ENCODE peak calls at places on chromosome 12, in five cellular contexts. P, Y, A, E and C are unnamed samples.

GRCh38 chr12:116492703-116493324 is 66.4 kb upstream of the MAP1LC3B2 start:
- DNase-seq in A (no peak), P (no peak), E (no peak), Y (peak; percentile 83), C (no peak)

GRCh38 chr12:117936722-117937484 is 31.9 kb downstream of the KSR2 start:
- DNase-seq in Y (no peak), A (no peak), P (no peak), E (no peak), C (no peak)

GRCh38 chr12:29533815-29534489 is 36.5 kb upstream of the OVCH1 start:
- DNase-seq in P (no peak), A (no peak), Y (no peak), E (no peak), C (no peak)

GRCh38 chr12:95796982-95797289 is 6.4 kb upstream of the NTN4 start:
- DNase-seq in E (no peak), A (no peak), Y (no peak), P (no peak), C (no peak)

GRCh38 chr12:102891756-102892155 is 25.3 kb downstream of the PAH start:
- DNase-seq in P (no peak), E (no peak), A (no peak), Y (no peak), C (no peak)

GRCh38 chr12:105455250-105455649 is 124.8 kb downstream of the C12orf75 start:
- DNase-seq in A (no peak), P (no peak), Y (no peak), E (no peak), C (no peak)

GRCh38 chr12:6963016-6963731 is 7.3 kb downstream of the PHB2 start:
- DNase-seq in Y (no peak), A (no peak), P (peak; percentile 17), E (no peak), C (no peak)

GRCh38 chr12:107322063-107322462 is 228.7 kb upstream of the CRY1 start:
- DNase-seq in Y (no peak), E (no peak), P (no peak), A (no peak), C (no peak)

GRCh38 chr12:107242189-107242588 is 148.8 kb upstream of the CRY1 start:
- DNase-seq in E (no peak), P (no peak), A (peak; percentile 31), Y (no peak), C (no peak)

GRCh38 chr12:124082676-124083075 is 109.7 kb downstream of the ZNF664 start:
- DNase-seq in P (no peak), A (no peak), E (no peak), Y (no peak), C (no peak)

GRCh38 chr12:118376089-118377004 is at the start of gene SUDS3:
- DNase-seq in A (peak; percentile 95), Y (peak; percentile 61), P (peak; percentile 93), E (peak; percentile 93), C (peak; percentile 97)

GRCh38 chr12:102061096-102061555 is 665 bp downstream of the WASHC3 start:
- DNase-seq in A (no peak), Y (no peak), E (no peak), P (no peak), C (no peak)

GRCh38 chr12:93178154-93178878 is 199.4 kb upstream of the NUDT4 start:
- DNase-seq in P (no peak), E (no peak), A (no peak), Y (no peak), C (no peak)

GRCh38 chr12:67630373-67631088 is 18.0 kb upstream of the DYRK2 start:
- DNase-seq in Y (no peak), P (no peak), A (peak; percentile 6), E (peak; percentile 15), C (peak; percentile 42)

GRCh38 chr12:107091381-107091780 is 2.0 kb downstream of the CRY1 start:
- DNase-seq in Y (peak; percentile 59), A (no peak), E (peak; percentile 28), P (no peak), C (no peak)

GRCh38 chr12:123024819-123025391 is 44.4 kb downstream of the ARL6IP4 start:
- DNase-seq in A (no peak), Y (peak; percentile 40), E (no peak), P (no peak), C (no peak)

GRCh38 chr12:13165578-13166120 is 30.9 kb upstream of the EMP1 start:
- DNase-seq in E (peak; percentile 54), Y (peak; percentile 43), P (peak; percentile 54), A (no peak), C (no peak)

GRCh38 chr12:60760965-60761364 is 1165.1 kb downstream of the SLC16A7 start:
- DNase-seq in A (no peak), E (no peak), P (no peak), Y (no peak), C (no peak)

GRCh38 chr12:108297424-108297823 is 41.7 kb downstream of the CMKLR1 start:
- DNase-seq in Y (no peak), A (no peak), E (no peak), P (no peak), C (no peak)

GRCh38 chr12:24903305-24904088 is 45.4 kb downstream of the BCAT1 start:
- DNase-seq in A (no peak), Y (no peak), E (no peak), P (no peak), C (no peak)

GRCh38 chr12:24902521-24903304 is 46.2 kb downstream of the BCAT1 start:
- DNase-seq in Y (peak; percentile 55), P (peak; percentile 22), A (peak; percentile 42), E (no peak), C (peak; percentile 34)

GRCh38 chr12:24904871-24905270 is 44.0 kb downstream of the BCAT1 start:
- DNase-seq in Y (no peak), A (no peak), E (no peak), P (no peak), C (no peak)

GRCh38 chr12:24899503-24900098 is 49.3 kb downstream of the BCAT1 start:
- DNase-seq in Y (no peak), A (no peak), P (no peak), E (no peak), C (no peak)

DNA sequence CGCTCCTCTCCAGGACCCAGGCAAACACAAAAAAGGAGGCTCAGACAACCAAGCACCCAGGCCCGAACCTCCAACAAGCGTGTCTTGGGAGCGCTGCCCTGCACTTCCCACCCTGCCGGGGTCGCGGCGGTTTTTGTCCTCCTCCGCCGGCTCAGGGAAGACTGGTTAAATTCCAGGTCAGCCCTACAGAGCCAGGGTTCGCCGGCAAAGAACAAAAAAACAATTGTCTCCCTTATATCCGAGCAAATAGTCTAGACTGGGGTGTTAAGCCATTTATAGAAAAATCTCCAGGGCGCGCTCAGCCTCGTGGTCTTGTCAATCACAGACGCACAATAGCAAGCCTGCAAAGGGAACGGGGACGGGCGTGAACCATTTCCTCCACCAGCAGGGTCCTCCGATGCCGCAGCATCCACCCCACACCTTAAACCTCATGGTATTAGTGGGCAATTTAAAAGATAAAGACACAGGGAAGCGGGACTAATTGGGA is 46.9 kb downstream of the BCAT1 start:
- DNase-seq in P (no peak), A (peak; percentile 37), E (no peak), Y (no peak), C (peak; percentile 53)
- TF ChIP-seq CTCF in P (no peak), A (no peak), E (no peak), Y (no peak), C (no peak)

DNA sequence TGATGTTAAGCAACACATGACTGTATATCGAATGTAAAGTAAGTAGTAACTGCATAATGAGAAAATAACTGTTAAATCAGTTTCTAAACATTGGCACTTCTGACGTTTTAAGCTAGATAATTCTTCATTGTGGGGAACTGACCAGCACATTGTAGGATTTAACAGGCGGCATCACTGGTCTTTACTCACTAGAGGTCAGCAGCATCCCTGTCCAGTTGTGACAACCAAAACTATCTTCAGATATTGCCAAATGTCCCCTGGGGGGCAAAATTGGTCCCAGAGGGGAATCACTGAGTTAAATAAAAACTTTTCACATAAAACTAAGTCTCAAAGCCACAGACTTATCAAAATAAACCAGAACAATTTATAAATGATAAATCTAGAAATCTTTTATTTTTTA is 65.3 kb downstream of the BLTP3B start:
- DNase-seq in E (no peak), A (no peak), P (no peak), Y (no peak), C (no peak)
- TF ChIP-seq CTCF in E (no peak), A (no peak), P (peak; percentile 41), Y (peak; percentile 50), C (no peak)

GRCh38 chr12:51971679-51972423 is 20.4 kb downstream of the ACVR1B start:
- DNase-seq in Y (no peak), E (no peak), A (no peak), P (no peak), C (no peak)
- TF ChIP-seq CTCF in Y (no peak), E (no peak), A (no peak), P (no peak), C (no peak)

DNA sequence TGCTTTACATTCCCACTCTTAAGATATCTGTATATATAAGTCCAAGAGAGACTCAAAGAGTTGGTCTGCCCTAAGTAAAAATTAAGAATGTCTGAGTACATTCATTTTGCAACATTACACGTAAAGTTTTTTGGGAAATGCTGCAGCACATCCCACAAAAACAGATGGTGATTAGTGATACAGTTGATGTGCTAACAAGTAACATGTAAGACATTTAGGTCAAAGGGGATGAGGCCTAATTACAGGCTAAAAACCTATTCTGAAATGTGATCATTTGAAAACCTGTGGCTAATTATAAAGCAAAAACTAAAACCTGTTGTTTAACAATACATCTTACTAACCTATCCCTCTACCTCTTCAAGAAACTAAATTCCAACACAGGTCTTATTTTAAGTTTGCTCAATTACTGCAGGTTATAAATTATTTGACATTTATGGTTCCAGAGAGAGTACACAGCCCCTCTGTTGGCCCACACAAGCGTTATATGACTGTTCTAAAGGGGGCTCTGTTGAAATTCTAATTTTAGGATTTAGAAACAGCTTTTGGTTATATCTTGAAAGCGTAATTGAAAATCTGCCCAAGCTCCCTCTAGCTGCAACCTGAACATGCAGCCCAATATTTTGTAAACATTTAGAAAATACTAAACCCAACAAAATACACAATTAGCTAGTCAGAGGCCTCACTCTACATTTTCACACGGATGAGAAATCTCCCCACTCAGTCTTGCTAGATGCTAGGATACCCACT is 42.9 kb downstream of the BRAP start:
- DNase-seq in A (no peak), P (no peak), E (no peak), Y (no peak), C (no peak)
- TF ChIP-seq CTCF in A (no peak), P (no peak), E (peak; percentile 46), Y (peak; percentile 48), C (no peak)

DNA sequence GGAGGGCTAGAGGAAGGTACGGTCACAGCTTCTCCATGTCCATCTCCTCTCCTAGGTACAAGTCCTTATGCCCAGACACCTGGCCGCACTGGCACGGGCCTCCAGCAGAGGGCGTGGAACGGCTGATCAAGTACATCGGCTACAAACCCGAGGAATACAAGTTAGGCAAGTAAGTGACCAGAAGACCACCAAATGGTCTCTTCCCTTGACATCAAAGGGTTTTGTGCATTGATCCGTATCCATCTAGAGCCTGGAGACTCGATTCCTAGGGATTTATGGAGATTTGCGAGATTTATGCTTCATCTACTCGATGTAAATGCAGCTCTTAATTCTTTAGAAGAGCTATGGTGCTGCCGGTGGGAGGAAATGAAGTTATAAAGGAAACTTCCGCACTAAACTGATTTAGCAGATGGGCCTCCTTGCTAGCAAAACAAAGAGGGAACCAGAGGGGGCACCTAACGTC is 44.2 kb downstream of the KCTD10 start:
- DNase-seq in A (peak; percentile 86), Y (peak; percentile 61), E (peak; percentile 85), P (peak; percentile 84), C (peak; percentile 94)
- TF ChIP-seq CTCF in A (peak; percentile 70), Y (peak; percentile 86), E (peak; percentile 68), P (peak; percentile 87), C (peak; percentile 68)

GRCh38 chr12:53328043-53328435 is 6.6 kb upstream of the AAAS start:
- DNase-seq in Y (no peak), E (no peak), P (no peak), A (peak; percentile 33), C (peak; percentile 41)
- TF ChIP-seq CTCF in Y (no peak), E (no peak), P (no peak), A (peak; percentile 21), C (no peak)

GRCh38 chr12:47808574-47809380 is 10.9 kb downstream of the HDAC7 start:
- DNase-seq in P (no peak), E (no peak), A (no peak), Y (peak; percentile 41), C (no peak)
- TF ChIP-seq CTCF in P (no peak), E (no peak), A (no peak), Y (peak; percentile 65), C (no peak)